ENCODE peak calls at places on chromosomes 4 and X, in nine cellular contexts. One of them, this sample, is unnamed.

GRCh38 chr4:48033825-48034413 is 17.3 kb downstream of the NIPAL1 start:
- DNase-seq in SJCRH30: no peak
- DNase-seq in RKO: peak
- DNase-seq in activated CD4-positive, alpha-beta T cell treated with anti-CD3 and anti-CD28 coated beads, Interleukin-2, amount 10 ng/mL, durations not matched to agents 7 days and 5 days: peak
- DNase-seq in NCI-H1105: no peak
- DNase-seq in ACHN: peak
- DNase-seq in GM12865: peak
- DNase-seq in suprapubic skin: no peak
- DNase-seq in left ventricle myocardium superior: no peak
- DNase-seq in this sample: peak

GRCh38 chrX:20545538-20545937 is 278.8 kb upstream of the RPS6KA3 start:
- DNase-seq in SJCRH30: no peak
- DNase-seq in RKO: no peak
- DNase-seq in activated CD4-positive, alpha-beta T cell treated with anti-CD3 and anti-CD28 coated beads, Interleukin-2, amount 10 ng/mL, durations not matched to agents 7 days and 5 days: no peak
- DNase-seq in NCI-H1105: no peak
- DNase-seq in ACHN: no peak
- DNase-seq in GM12865: no peak
- DNase-seq in suprapubic skin: no peak
- DNase-seq in left ventricle myocardium superior: no peak
- DNase-seq in this sample: no peak

GRCh38 chr4:168574581-168575295 is 77.9 kb downstream of the PALLD start:
- DNase-seq in SJCRH30: no peak
- DNase-seq in RKO: no peak
- DNase-seq in activated CD4-positive, alpha-beta T cell treated with anti-CD3 and anti-CD28 coated beads, Interleukin-2, amount 10 ng/mL, durations not matched to agents 7 days and 5 days: no peak
- DNase-seq in NCI-H1105: peak
- DNase-seq in ACHN: no peak
- DNase-seq in GM12865: no peak
- DNase-seq in suprapubic skin: no peak
- DNase-seq in left ventricle myocardium superior: no peak
- DNase-seq in this sample: no peak

GRCh38 chrX:53190363-53190960 is 34.5 kb downstream of the KDM5C start:
- DNase-seq in SJCRH30: no peak
- DNase-seq in RKO: no peak
- DNase-seq in activated CD4-positive, alpha-beta T cell treated with anti-CD3 and anti-CD28 coated beads, Interleukin-2, amount 10 ng/mL, durations not matched to agents 7 days and 5 days: no peak
- DNase-seq in NCI-H1105: no peak
- DNase-seq in ACHN: peak
- DNase-seq in GM12865: no peak
- DNase-seq in suprapubic skin: no peak
- DNase-seq in left ventricle myocardium superior: no peak
- DNase-seq in this sample: no peak

GRCh38 chr4:81081156-81081555 is 50.6 kb downstream of the BMP3 start:
- DNase-seq in SJCRH30: no peak
- DNase-seq in RKO: no peak
- DNase-seq in activated CD4-positive, alpha-beta T cell treated with anti-CD3 and anti-CD28 coated beads, Interleukin-2, amount 10 ng/mL, durations not matched to agents 7 days and 5 days: no peak
- DNase-seq in NCI-H1105: no peak
- DNase-seq in ACHN: no peak
- DNase-seq in GM12865: no peak
- DNase-seq in suprapubic skin: no peak
- DNase-seq in left ventricle myocardium superior: no peak
- DNase-seq in this sample: no peak

GRCh38 chrX:134423606-134424005 is 36.4 kb upstream of the HPRT1 start:
- DNase-seq in SJCRH30: no peak
- DNase-seq in RKO: peak
- DNase-seq in activated CD4-positive, alpha-beta T cell treated with anti-CD3 and anti-CD28 coated beads, Interleukin-2, amount 10 ng/mL, durations not matched to agents 7 days and 5 days: no peak
- DNase-seq in NCI-H1105: no peak
- DNase-seq in ACHN: peak
- DNase-seq in GM12865: peak
- DNase-seq in suprapubic skin: no peak
- DNase-seq in left ventricle myocardium superior: no peak
- DNase-seq in this sample: no peak

GRCh38 chr4:88429401-88429800 is 27.5 kb upstream of the HERC5 start:
- DNase-seq in SJCRH30: no peak
- DNase-seq in RKO: no peak
- DNase-seq in activated CD4-positive, alpha-beta T cell treated with anti-CD3 and anti-CD28 coated beads, Interleukin-2, amount 10 ng/mL, durations not matched to agents 7 days and 5 days: no peak
- DNase-seq in NCI-H1105: no peak
- DNase-seq in ACHN: no peak
- DNase-seq in GM12865: no peak
- DNase-seq in suprapubic skin: no peak
- DNase-seq in left ventricle myocardium superior: no peak
- DNase-seq in this sample: no peak

GRCh38 chr4:159608434-159608833 is 505.6 kb downstream of the RAPGEF2 start:
- DNase-seq in SJCRH30: no peak
- DNase-seq in RKO: no peak
- DNase-seq in activated CD4-positive, alpha-beta T cell treated with anti-CD3 and anti-CD28 coated beads, Interleukin-2, amount 10 ng/mL, durations not matched to agents 7 days and 5 days: no peak
- DNase-seq in NCI-H1105: no peak
- DNase-seq in ACHN: no peak
- DNase-seq in GM12865: no peak
- DNase-seq in suprapubic skin: no peak
- DNase-seq in left ventricle myocardium superior: no peak
- DNase-seq in this sample: no peak

GRCh38 chrX:20838477-20838876 is 535.7 kb upstream of the CNKSR2 start:
- DNase-seq in SJCRH30: no peak
- DNase-seq in RKO: no peak
- DNase-seq in activated CD4-positive, alpha-beta T cell treated with anti-CD3 and anti-CD28 coated beads, Interleukin-2, amount 10 ng/mL, durations not matched to agents 7 days and 5 days: no peak
- DNase-seq in NCI-H1105: no peak
- DNase-seq in ACHN: no peak
- DNase-seq in GM12865: no peak
- DNase-seq in suprapubic skin: no peak
- DNase-seq in left ventricle myocardium superior: no peak
- DNase-seq in this sample: no peak

GRCh38 chrX:39755152-39756032 is 342.4 kb downstream of the BCOR start:
- DNase-seq in SJCRH30: peak
- DNase-seq in RKO: peak
- DNase-seq in activated CD4-positive, alpha-beta T cell treated with anti-CD3 and anti-CD28 coated beads, Interleukin-2, amount 10 ng/mL, durations not matched to agents 7 days and 5 days: no peak
- DNase-seq in NCI-H1105: peak
- DNase-seq in ACHN: peak
- DNase-seq in GM12865: no peak
- DNase-seq in suprapubic skin: peak
- DNase-seq in left ventricle myocardium superior: peak
- DNase-seq in this sample: no peak

GRCh38 chr4:40923326-40924095 is 173.8 kb downstream of the NSUN7 start:
- DNase-seq in SJCRH30: no peak
- DNase-seq in RKO: no peak
- DNase-seq in activated CD4-positive, alpha-beta T cell treated with anti-CD3 and anti-CD28 coated beads, Interleukin-2, amount 10 ng/mL, durations not matched to agents 7 days and 5 days: no peak
- DNase-seq in NCI-H1105: peak
- DNase-seq in ACHN: no peak
- DNase-seq in GM12865: no peak
- DNase-seq in suprapubic skin: no peak
- DNase-seq in left ventricle myocardium superior: no peak
- DNase-seq in this sample: no peak

This sample was measured in GDM1.